ENCODE peak calls at places on chromosomes 16 and 17, in five cellular contexts. G is NCI-H2081; Z is activated naive CD4-positive, alpha-beta T cell treated with Interleukin-2 at 50 U/mL for 16 hours; P is mucosa of descending colon; U is pulmonary artery endothelial cell. R is an unnamed sample.

GRCh38 chr16:64771273-64771672 is 350.6 kb downstream of the CDH11 start:
- DNase-seq in U (no peak), P (peak), Z (no peak), G (no peak), R (no peak)

GRCh38 chr17:21268596-21269188 is 15.5 kb upstream of the NATD1 start:
- DNase-seq in P (no peak), G (no peak), U (no peak), Z (no peak), R (no peak)

GRCh38 chr17:52106638-52107261 is 51.8 kb downstream of the CA10 start:
- DNase-seq in P (no peak), U (no peak), G (peak), Z (peak), R (peak)

GRCh38 chr16:68759062-68759461 is 22.0 kb downstream of the CDH1 start:
- DNase-seq in G (no peak), U (no peak), P (peak), Z (no peak), R (no peak)

GRCh38 chr17:19867094-19867653 is 562 bp downstream of the ULK2 start:
- DNase-seq in U (no peak), Z (peak), P (peak), G (peak), R (peak)

GRCh38 chr16:60064026-60064425 is 1329.9 kb upstream of the GOT2 start:
- DNase-seq in G (no peak), U (no peak), Z (no peak), P (no peak), R (no peak)

GRCh38 chr16:52773026-52773425 is 226.1 kb upstream of the TOX3 start:
- DNase-seq in Z (no peak), U (no peak), P (no peak), G (no peak), R (no peak)

GRCh38 chr16:85313541-85314208 is 201.4 kb upstream of the CIBAR2 start:
- DNase-seq in Z (no peak), G (no peak), U (no peak), P (no peak), R (no peak)

GRCh38 chr16:19907161-19907992 is 22.7 kb upstream of the GPRC5B start:
- DNase-seq in P (no peak), G (peak), U (no peak), Z (peak), R (peak)

GRCh38 chr17:28384281-28385036 is 13.0 kb downstream of the SARM1 start:
- DNase-seq in P (peak), Z (peak), U (no peak), G (peak), R (peak)

GRCh38 chr17:27319536-27320221 is 25.8 kb downstream of the WSB1 start:
- DNase-seq in U (no peak), G (no peak), P (no peak), Z (no peak), R (peak)

GRCh38 chr16:69396187-69397061 is 10.6 kb upstream of the TERF2 start:
- DNase-seq in G (peak), Z (peak), U (peak), P (no peak), R (peak)

GRCh38 chr16:35134471-35134870 is 1675.1 kb downstream of the TP53TG3F start:
- DNase-seq in U (no peak), G (no peak), P (no peak), Z (no peak), R (no peak)

GRCh38 chr17:77315551-77316190 is 174.9 kb downstream of the SEC14L1 start:
- DNase-seq in U (no peak), P (peak), Z (no peak), G (no peak), R (no peak)

GRCh38 chr16:10688291-10688690 is 6.4 kb downstream of the TEKT5 start:
- DNase-seq in P (no peak), G (no peak), Z (no peak), U (no peak), R (no peak)

GRCh38 chr17:17411692-17412091 is 65.1 kb upstream of the MED9 start:
- DNase-seq in U (no peak), Z (no peak), P (no peak), G (no peak), R (no peak)

GRCh38 chr17:50304781-50305404 is 30.6 kb downstream of the TMEM92 start:
- DNase-seq in U (no peak), Z (no peak), P (no peak), G (no peak), R (peak)

GRCh38 chr16:86566601-86566965 is at the start of gene FOXC2:
- DNase-seq in Z (peak), G (no peak), P (peak), U (peak), R (peak)

GRCh38 chr16:14362774-14363371 is 267.2 kb downstream of the PARN start:
- DNase-seq in G (no peak), Z (no peak), P (no peak), U (no peak), R (no peak)

GRCh38 chr17:4407851-4408250 is 25.9 kb upstream of the SPNS3 start:
- DNase-seq in P (peak), U (no peak), Z (no peak), G (no peak), R (no peak)

GRCh38 chr17:7177210-7177953 is 1.8 kb downstream of the ASGR1 start:
- DNase-seq in Z (peak), P (no peak), G (peak), U (no peak), R (peak)

GRCh38 chr16:18958621-18959578 is 24.8 kb upstream of the TMC7 start:
- DNase-seq in G (no peak), U (no peak), Z (no peak), P (no peak), R (no peak)

GRCh38 chr16:84947022-84947421 is 64.3 kb downstream of the ZDHHC7 start:
- DNase-seq in P (no peak), G (no peak), U (no peak), Z (no peak), R (peak)

GRCh38 chr17:33038740-33039139 is 47.1 kb downstream of the SPACA3 start:
- DNase-seq in Z (no peak), P (no peak), G (peak), U (no peak), R (peak)

GRCh38 chr17:80687819-80688218 is 143.2 kb downstream of the RPTOR start:
- DNase-seq in Z (no peak), P (no peak), G (no peak), U (no peak), R (no peak)

GRCh38 chr16:77336637-77337036 is 98.2 kb downstream of the ADAMTS18 start:
- DNase-seq in Z (no peak), U (no peak), G (no peak), P (no peak), R (no peak)

GRCh38 chr17:70658840-70659239 is 489.5 kb downstream of the KCNJ2 start:
- DNase-seq in U (no peak), G (no peak), P (no peak), Z (no peak), R (no peak)

GRCh38 chr16:74557275-74557674 is 49.6 kb downstream of the GLG1 start:
- DNase-seq in P (no peak), U (no peak), Z (no peak), G (no peak), R (no peak)

R was measured in right cardiac atrium.